ENCODE peak calls at places on chromosome X, in four cellular contexts. I is HCT116, D is K562, Q is HepG2. C is an unnamed sample.

GRCh38 chrX:129540725-129541184 is 696 bp downstream of the OCRL start:
- DNase-seq in D (no peak), I (no peak), Q (peak), C (peak)

GRCh38 chrX:34341258-34341657 is 209.1 kb upstream of the FAM47A start:
- DNase-seq in I (no peak), D (no peak), Q (no peak), C (peak)

GRCh38 chrX:151754042-151754419 is 19.5 kb downstream of the CNGA2 start:
- DNase-seq in Q (no peak), I (peak), D (no peak), C (no peak)

GRCh38 chrX:17375631-17376380 is 806 bp downstream of the NHS start:
- DNase-seq in Q (no peak), D (no peak), I (no peak), C (peak)

GRCh38 chrX:121579016-121579760 is 531.8 kb downstream of the GLUD2 start:
- DNase-seq in I (peak), Q (peak), D (peak), C (peak)

GRCh38 chrX:129726307-129727111 is 12.3 kb upstream of the XPNPEP2 start:
- DNase-seq in Q (peak), D (peak), I (peak), C (peak)

GRCh38 chrX:136780241-136780640 is 491 bp downstream of the ARHGEF6 start:
- DNase-seq in I (no peak), D (no peak), Q (no peak), C (no peak)

GRCh38 chrX:71256051-71256450 is 2.1 kb upstream of the ZMYM3 start:
- DNase-seq in Q (no peak), I (no peak), D (no peak), C (no peak)

GRCh38 chrX:101395789-101396188 is 5.0 kb downstream of the RPL36A start:
- DNase-seq in D (no peak), Q (peak), I (no peak), C (no peak)

GRCh38 chrX:139892512-139892911 is 40.3 kb downstream of the ATP11C start:
- DNase-seq in I (no peak), Q (no peak), D (no peak), C (no peak)

GRCh38 chrX:9595131-9595530 is 130.3 kb downstream of the TBL1X start:
- DNase-seq in D (no peak), I (no peak), Q (no peak), C (peak)

GRCh38 chrX:153621949-153622598 is 23.1 kb upstream of the CCNQ start:
- DNase-seq in I (no peak), Q (no peak), D (no peak), C (no peak)

GRCh38 chrX:102516314-102516936 is at the start of gene TMSB15A:
- DNase-seq in I (no peak), Q (no peak), D (peak), C (peak)

GRCh38 chrX:15293471-15293870 is 22.0 kb downstream of the ASB11 start:
- DNase-seq in I (no peak), D (no peak), Q (no peak), C (no peak)

GRCh38 chrX:17226736-17227135 is 148.3 kb upstream of the NHS start:
- DNase-seq in Q (no peak), D (no peak), I (no peak), C (peak)

GRCh38 chrX:12974217-12974796 is 603 bp upstream of the TMSB4X start:
- DNase-seq in Q (no peak), D (peak), I (no peak), C (peak)

GRCh38 chrX:9897761-9898161 is 69.4 kb upstream of the CLDN34 start:
- DNase-seq in I (no peak), D (no peak), Q (no peak), C (no peak)

GRCh38 chrX:45083314-45083713 is 117.4 kb downstream of the DIPK2B start:
- DNase-seq in D (no peak), Q (no peak), I (no peak), C (no peak)

GRCh38 chrX:15114865-15115566 is 154.9 kb downstream of the ASB9 start:
- DNase-seq in I (no peak), D (no peak), Q (no peak), C (peak)

GRCh38 chrX:118459494-118459893 is 36.1 kb upstream of the DOCK11 start:
- DNase-seq in Q (peak), I (no peak), D (peak), C (peak)

GRCh38 chrX:29699214-29699613 is 516.1 kb upstream of the MAGEB2 start:
- DNase-seq in Q (no peak), I (no peak), D (no peak), C (no peak)

GRCh38 chrX:25524150-25524549 is 508.4 kb upstream of the ARX start:
- DNase-seq in I (no peak), D (no peak), Q (peak), C (no peak)

GRCh38 chrX:25156323-25156722 is 140.6 kb upstream of the ARX start:
- DNase-seq in Q (no peak), D (no peak), I (no peak), C (no peak)

GRCh38 chrX:143472334-143472938 is 44.8 kb downstream of the SPANXN3 start:
- DNase-seq in D (no peak), Q (no peak), I (no peak), C (no peak)

GRCh38 chrX:45712067-45712466 is 511.4 kb upstream of the DIPK2B start:
- DNase-seq in D (no peak), Q (no peak), I (no peak), C (no peak)

GRCh38 chrX:109959356-109959871 is 43.5 kb upstream of the TMEM164 start:
- DNase-seq in I (no peak), D (peak), Q (no peak), C (no peak)

GRCh38 chrX:110156167-110156754 is 153.3 kb downstream of the TMEM164 start:
- DNase-seq in Q (no peak), I (no peak), D (no peak), C (no peak)

GRCh38 chrX:53685711-53686110 is 808 bp downstream of the HUWE1 start:
- DNase-seq in D (no peak), I (no peak), Q (no peak), C (no peak)

GRCh38 chrX:101163166-101163565 is 56.4 kb upstream of the DRP2 start:
- DNase-seq in D (no peak), I (no peak), Q (no peak), C (no peak)

GRCh38 chrX:626745-627509 is 3.7 kb upstream of the SHOX start:
- DNase-seq in Q (no peak), I (no peak), D (no peak), C (no peak)

GRCh38 chrX:625137-625691 is 5.4 kb upstream of the SHOX start:
- DNase-seq in Q (no peak), D (no peak), I (no peak), C (no peak)

GRCh38 chrX:629230-630006 is 1.2 kb upstream of the SHOX start:
- DNase-seq in Q (no peak), D (no peak), I (no peak), C (no peak)

GRCh38 chrX:627995-628394 is 2.6 kb upstream of the SHOX start:
- DNase-seq in I (no peak), D (no peak), Q (no peak), C (no peak)

DNA sequence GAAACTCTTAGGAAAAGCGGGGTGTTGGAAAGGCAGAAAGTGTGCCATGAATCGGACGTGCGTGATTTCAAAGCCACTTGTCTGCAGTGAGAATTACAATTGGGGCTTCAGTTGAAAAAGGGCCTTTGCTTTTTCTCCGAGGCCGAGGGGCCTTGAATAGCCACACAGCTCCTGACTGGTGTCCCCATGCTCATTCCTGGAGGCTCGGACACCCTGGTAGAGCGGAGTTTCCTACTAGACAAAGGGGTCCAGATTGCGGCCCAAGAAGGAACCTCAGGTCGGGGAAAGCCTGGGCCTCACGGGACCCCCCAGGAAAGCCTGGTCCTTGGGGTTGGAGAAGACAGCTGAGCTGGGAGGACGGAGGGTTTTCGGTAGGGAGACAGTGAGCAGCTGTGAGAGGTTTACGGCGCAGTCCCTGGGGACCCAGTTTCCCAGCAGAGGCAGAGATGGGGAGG is 3.1 kb upstream of the SHOX start:
- DNase-seq in I (no peak), Q (no peak), D (no peak), C (peak)
- TF ChIP-seq EZH2 in I (no peak), Q (no peak), D (no peak), C (peak)

GRCh38 chrX:37679888-37680287 is 5.7 kb upstream of the XK start:
- DNase-seq in D (peak), I (no peak), Q (no peak), C (no peak)
- TF ChIP-seq REST in D (no peak), I (no peak), Q (no peak), C (no peak)

DNA sequence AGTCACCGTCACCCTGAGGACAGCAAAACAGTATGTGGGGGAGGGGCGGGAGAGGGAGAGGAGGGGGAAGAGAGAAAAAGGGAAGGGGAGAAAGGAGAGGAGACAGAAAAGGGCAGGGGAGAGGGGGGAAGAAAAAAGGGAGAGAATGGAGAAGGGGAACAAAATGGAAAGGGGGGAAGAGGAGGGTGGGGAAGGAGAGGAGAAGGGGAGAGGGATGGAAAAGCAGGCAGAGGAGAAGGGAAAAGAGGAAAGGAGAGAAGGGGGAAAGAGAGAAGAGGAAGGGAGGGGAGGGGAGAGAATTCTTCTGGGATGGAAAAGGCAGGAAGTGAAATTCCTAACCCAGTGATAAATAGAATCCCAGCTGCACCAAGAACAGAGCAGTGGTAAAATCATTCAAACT is 244.3 kb downstream of the BCOR start:
- DNase-seq in I (no peak), Q (no peak), D (no peak), C (no peak)
- TF ChIP-seq EZH2 in I (no peak), Q (no peak), D (no peak), C (no peak)

GRCh38 chrX:104486691-104487090 is 79.3 kb upstream of the IL1RAPL2 start:
- DNase-seq in I (no peak), D (no peak), Q (no peak), C (no peak)
- TF ChIP-seq REST in I (no peak), D (no peak), Q (no peak), C (no peak)

GRCh38 chrX:68462653-68463052 is 29.4 kb upstream of the OPHN1 start:
- DNase-seq in Q (no peak), D (peak), I (peak), C (peak)

GRCh38 chrX:68462197-68462596 is 28.9 kb upstream of the OPHN1 start:
- DNase-seq in Q (no peak), D (no peak), I (no peak), C (no peak)

GRCh38 chrX:68463880-68464279 is 30.6 kb upstream of the OPHN1 start:
- DNase-seq in Q (no peak), D (no peak), I (no peak), C (no peak)

GRCh38 chrX:68461541-68461940 is 28.2 kb upstream of the OPHN1 start:
- DNase-seq in D (no peak), I (no peak), Q (no peak), C (no peak)
- TF ChIP-seq EZH2 in D (no peak), I (no peak), Q (no peak), C (no peak)

DNA sequence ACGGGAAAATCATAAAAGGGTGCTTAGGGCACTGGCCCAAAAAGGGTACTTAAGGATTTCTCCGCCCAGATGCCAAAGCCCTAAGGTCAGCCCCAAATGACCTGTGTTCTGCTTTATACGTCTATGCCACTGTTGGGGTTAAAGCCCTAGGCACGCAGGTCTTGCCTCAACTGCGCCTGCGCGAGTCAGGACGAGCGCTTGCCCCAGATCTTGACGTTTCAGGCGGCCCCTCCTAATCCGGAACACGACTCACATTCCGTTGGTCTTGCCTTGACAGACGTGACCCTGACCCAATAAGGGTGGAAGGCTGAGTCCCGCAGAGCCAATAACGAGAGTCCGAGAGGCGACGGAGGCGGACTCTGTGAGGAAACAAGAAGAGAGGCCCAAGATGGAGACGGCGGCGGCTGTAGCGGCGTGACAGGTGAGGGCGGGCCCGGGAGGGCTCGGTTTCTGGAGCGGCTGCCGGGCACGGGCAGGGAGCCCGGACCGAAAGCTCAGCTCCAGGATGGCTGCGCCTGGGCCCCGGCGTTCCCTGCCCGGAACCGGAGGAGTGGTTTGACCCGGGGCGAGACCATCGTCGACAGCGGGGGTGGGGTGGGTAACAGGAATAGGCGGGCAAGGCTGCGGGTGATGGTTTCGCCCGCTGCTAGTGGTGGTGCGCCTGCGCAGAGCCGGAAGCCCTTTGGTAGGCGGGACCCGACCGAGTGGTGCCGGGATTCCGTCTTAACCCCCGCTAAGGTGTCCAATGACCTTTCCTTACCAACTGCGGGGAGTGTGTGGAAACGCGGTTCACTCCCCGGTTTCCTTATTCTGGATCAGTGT is at the start of gene ARAF:
- DNase-seq in Q (peak), I (peak), D (peak), C (peak)
- TF ChIP-seq REST in Q (no peak), I (no peak), D (peak), C (no peak)

C was measured in GM23338.